ENCODE peak calls at places on chromosomes 3 and 15, in eight cellular contexts. One of them, this sample, is unnamed. For H3K9me3, the result is how much of the 10 kb centered on the place peaks cover.

GRCh38 chr3:38118421-38119247 is 18.3 kb downstream of the ACAA1 start:
- DNase-seq in heart right ventricle: no peak
- DNase-seq in gastrocnemius medialis: peak
- DNase-seq in pancreas: no peak
- DNase-seq in endothelial cell of umbilical vein: no peak
- DNase-seq in upper lobe of left lung: no peak
- DNase-seq in HCT116: no peak
- DNase-seq in adrenal gland: no peak
- DNase-seq in this sample: no peak

GRCh38 chr3:184133840-184134745 is 1.1 kb upstream of the EIF2B5 start:
- DNase-seq in HCT116: peak
- DNase-seq in upper lobe of left lung: peak
- DNase-seq in heart right ventricle: peak
- DNase-seq in endothelial cell of umbilical vein: peak
- DNase-seq in pancreas: peak
- DNase-seq in adrenal gland: peak
- DNase-seq in gastrocnemius medialis: peak
- DNase-seq in this sample: peak

GRCh38 chr3:11593318-11594034 is 50.2 kb downstream of the VGLL4 start:
- DNase-seq in endothelial cell of umbilical vein: peak
- DNase-seq in gastrocnemius medialis: no peak
- DNase-seq in upper lobe of left lung: no peak
- DNase-seq in HCT116: no peak
- DNase-seq in pancreas: no peak
- DNase-seq in adrenal gland: no peak
- DNase-seq in heart right ventricle: no peak
- DNase-seq in this sample: no peak

GRCh38 chr3:194082596-194083220 is 53.2 kb upstream of the HES1 start:
- DNase-seq in endothelial cell of umbilical vein: no peak
- DNase-seq in pancreas: no peak
- DNase-seq in gastrocnemius medialis: peak
- DNase-seq in upper lobe of left lung: peak
- DNase-seq in heart right ventricle: peak
- DNase-seq in HCT116: no peak
- DNase-seq in adrenal gland: peak
- DNase-seq in this sample: no peak

GRCh38 chr3:33578325-33579180 is 138.3 kb upstream of the UBP1 start:
- DNase-seq in upper lobe of left lung: no peak
- DNase-seq in endothelial cell of umbilical vein: peak
- DNase-seq in gastrocnemius medialis: no peak
- DNase-seq in heart right ventricle: no peak
- DNase-seq in HCT116: no peak
- DNase-seq in adrenal gland: no peak
- DNase-seq in pancreas: no peak
- DNase-seq in this sample: no peak

GRCh38 chr3:139136459-139137190 is 91.9 kb upstream of the PRR23C start:
- DNase-seq in gastrocnemius medialis: no peak
- DNase-seq in pancreas: no peak
- DNase-seq in HCT116: no peak
- DNase-seq in adrenal gland: no peak
- DNase-seq in endothelial cell of umbilical vein: no peak
- DNase-seq in heart right ventricle: no peak
- DNase-seq in upper lobe of left lung: no peak
- DNase-seq in this sample: no peak

GRCh38 chr3:29410660-29411405 is 130.0 kb downstream of the RBMS3 start:
- DNase-seq in heart right ventricle: no peak
- DNase-seq in endothelial cell of umbilical vein: no peak
- DNase-seq in adrenal gland: no peak
- DNase-seq in upper lobe of left lung: no peak
- DNase-seq in HCT116: no peak
- DNase-seq in gastrocnemius medialis: no peak
- DNase-seq in pancreas: no peak
- DNase-seq in this sample: no peak

GRCh38 chr3:51777985-51778384 is 1.1 kb downstream of the IQCF6 start:
- DNase-seq in gastrocnemius medialis: peak
- DNase-seq in pancreas: peak
- DNase-seq in heart right ventricle: peak
- DNase-seq in upper lobe of left lung: peak
- DNase-seq in endothelial cell of umbilical vein: no peak
- DNase-seq in adrenal gland: peak
- DNase-seq in HCT116: no peak
- DNase-seq in this sample: no peak

GRCh38 chr3:56205406-56205805 is 262.9 kb downstream of the ERC2 start:
- DNase-seq in upper lobe of left lung: no peak
- DNase-seq in heart right ventricle: no peak
- DNase-seq in gastrocnemius medialis: no peak
- DNase-seq in pancreas: no peak
- DNase-seq in HCT116: no peak
- DNase-seq in adrenal gland: no peak
- DNase-seq in endothelial cell of umbilical vein: no peak
- DNase-seq in this sample: no peak

GRCh38 chr3:171615742-171616141 is 155.5 kb upstream of the TNIK start:
- DNase-seq in pancreas: no peak
- DNase-seq in adrenal gland: no peak
- DNase-seq in gastrocnemius medialis: no peak
- DNase-seq in endothelial cell of umbilical vein: no peak
- DNase-seq in heart right ventricle: no peak
- DNase-seq in upper lobe of left lung: no peak
- DNase-seq in HCT116: no peak
- DNase-seq in this sample: no peak

GRCh38 chr3:354433-354832 is 157.9 kb downstream of the CHL1 start:
- DNase-seq in endothelial cell of umbilical vein: peak
- DNase-seq in upper lobe of left lung: no peak
- DNase-seq in HCT116: peak
- DNase-seq in heart right ventricle: no peak
- DNase-seq in pancreas: no peak
- DNase-seq in gastrocnemius medialis: no peak
- DNase-seq in adrenal gland: peak
- DNase-seq in this sample: no peak

GRCh38 chr3:123111640-123112039 is 44.8 kb downstream of the PDIA5 start:
- DNase-seq in pancreas: no peak
- DNase-seq in endothelial cell of umbilical vein: no peak
- DNase-seq in upper lobe of left lung: no peak
- DNase-seq in heart right ventricle: no peak
- DNase-seq in adrenal gland: no peak
- DNase-seq in gastrocnemius medialis: no peak
- DNase-seq in HCT116: no peak
- DNase-seq in this sample: no peak

GRCh38 chr3:149701206-149701976 is 43.6 kb upstream of the WWTR1 start:
- DNase-seq in adrenal gland: no peak
- DNase-seq in pancreas: no peak
- DNase-seq in upper lobe of left lung: no peak
- DNase-seq in heart right ventricle: no peak
- DNase-seq in endothelial cell of umbilical vein: no peak
- DNase-seq in gastrocnemius medialis: no peak
- DNase-seq in HCT116: no peak
- DNase-seq in this sample: no peak

GRCh38 chr3:32384938-32385337 is 6.7 kb upstream of the CMTM7 start:
- DNase-seq in endothelial cell of umbilical vein: no peak
- DNase-seq in HCT116: no peak
- DNase-seq in pancreas: no peak
- DNase-seq in heart right ventricle: no peak
- DNase-seq in adrenal gland: no peak
- DNase-seq in gastrocnemius medialis: no peak
- DNase-seq in upper lobe of left lung: no peak
- DNase-seq in this sample: no peak

GRCh38 chr3:121681792-121682191 is 21.1 kb upstream of the HCLS1 start:
- DNase-seq in endothelial cell of umbilical vein: no peak
- DNase-seq in upper lobe of left lung: no peak
- DNase-seq in HCT116: no peak
- DNase-seq in pancreas: no peak
- DNase-seq in adrenal gland: no peak
- DNase-seq in heart right ventricle: no peak
- DNase-seq in gastrocnemius medialis: no peak
- DNase-seq in this sample: no peak

GRCh38 chr3:31670136-31670535 is 137.4 kb downstream of the STT3B start:
- DNase-seq in heart right ventricle: no peak
- DNase-seq in endothelial cell of umbilical vein: peak
- DNase-seq in upper lobe of left lung: no peak
- DNase-seq in HCT116: no peak
- DNase-seq in pancreas: no peak
- DNase-seq in adrenal gland: no peak
- DNase-seq in gastrocnemius medialis: no peak
- DNase-seq in this sample: no peak

GRCh38 chr15:63110428-63111026 is 11.1 kb upstream of the LACTB start:
- DNase-seq in adrenal gland: no peak
- DNase-seq in upper lobe of left lung: no peak
- DNase-seq in pancreas: no peak
- DNase-seq in HCT116: no peak
- DNase-seq in gastrocnemius medialis: no peak
- DNase-seq in endothelial cell of umbilical vein: no peak
- DNase-seq in heart right ventricle: no peak
- DNase-seq in this sample: no peak

GRCh38 chr15:50247819-50248650 is 17.5 kb downstream of the HDC start:
- DNase-seq in heart right ventricle: no peak
- DNase-seq in upper lobe of left lung: no peak
- DNase-seq in gastrocnemius medialis: no peak
- DNase-seq in HCT116: no peak
- DNase-seq in endothelial cell of umbilical vein: no peak
- DNase-seq in pancreas: no peak
- DNase-seq in adrenal gland: peak
- DNase-seq in this sample: no peak

GRCh38 chr15:57872281-57873010 is 165.9 kb downstream of the POLR2M start:
- DNase-seq in pancreas: no peak
- DNase-seq in HCT116: no peak
- DNase-seq in gastrocnemius medialis: no peak
- DNase-seq in adrenal gland: no peak
- DNase-seq in upper lobe of left lung: no peak
- DNase-seq in heart right ventricle: no peak
- DNase-seq in endothelial cell of umbilical vein: no peak
- DNase-seq in this sample: no peak

GRCh38 chr15:95698971-95699370 is 631.5 kb upstream of the NR2F2 start:
- DNase-seq in adrenal gland: no peak
- DNase-seq in pancreas: no peak
- DNase-seq in HCT116: no peak
- DNase-seq in endothelial cell of umbilical vein: no peak
- DNase-seq in heart right ventricle: no peak
- DNase-seq in gastrocnemius medialis: no peak
- DNase-seq in upper lobe of left lung: no peak
- DNase-seq in this sample: no peak

GRCh38 chr3:152287898-152288576 is 19.3 kb downstream of the MBNL1 start:
- DNase-seq in gastrocnemius medialis: no peak
- DNase-seq in pancreas: no peak
- DNase-seq in upper lobe of left lung: no peak
- DNase-seq in adrenal gland: no peak
- DNase-seq in endothelial cell of umbilical vein: no peak
- DNase-seq in HCT116: no peak
- DNase-seq in heart right ventricle: no peak
- DNase-seq in this sample: no peak

GRCh38 chr3:151766454-151766853 is 32.7 kb downstream of the AADACL2 start:
- DNase-seq in endothelial cell of umbilical vein: peak
- DNase-seq in HCT116: peak
- DNase-seq in pancreas: no peak
- DNase-seq in adrenal gland: no peak
- DNase-seq in gastrocnemius medialis: no peak
- DNase-seq in upper lobe of left lung: no peak
- DNase-seq in heart right ventricle: no peak
- DNase-seq in this sample: no peak

GRCh38 chr3:87426916-87427315 is 150.5 kb upstream of the POU1F1 start:
- DNase-seq in pancreas: no peak
- DNase-seq in gastrocnemius medialis: no peak
- DNase-seq in endothelial cell of umbilical vein: peak
- DNase-seq in adrenal gland: no peak
- DNase-seq in upper lobe of left lung: no peak
- DNase-seq in heart right ventricle: no peak
- DNase-seq in HCT116: no peak
- DNase-seq in this sample: no peak

GRCh38 chr3:17151598-17152373 is 267.0 kb downstream of the PLCL2 start:
- DNase-seq in heart right ventricle: no peak
- DNase-seq in adrenal gland: peak
- DNase-seq in upper lobe of left lung: no peak
- DNase-seq in endothelial cell of umbilical vein: no peak
- DNase-seq in pancreas: no peak
- DNase-seq in HCT116: no peak
- DNase-seq in gastrocnemius medialis: no peak
- DNase-seq in this sample: no peak
- TF ChIP-seq CTCF in heart right ventricle: no peak
- TF ChIP-seq CTCF in adrenal gland: no peak
- TF ChIP-seq CTCF in upper lobe of left lung: no peak
- TF ChIP-seq CTCF in endothelial cell of umbilical vein: no peak
- TF ChIP-seq CTCF in pancreas: no peak
- TF ChIP-seq CTCF in HCT116: no peak
- TF ChIP-seq CTCF in gastrocnemius medialis: no peak
- TF ChIP-seq CTCF in this sample: no peak

DNA sequence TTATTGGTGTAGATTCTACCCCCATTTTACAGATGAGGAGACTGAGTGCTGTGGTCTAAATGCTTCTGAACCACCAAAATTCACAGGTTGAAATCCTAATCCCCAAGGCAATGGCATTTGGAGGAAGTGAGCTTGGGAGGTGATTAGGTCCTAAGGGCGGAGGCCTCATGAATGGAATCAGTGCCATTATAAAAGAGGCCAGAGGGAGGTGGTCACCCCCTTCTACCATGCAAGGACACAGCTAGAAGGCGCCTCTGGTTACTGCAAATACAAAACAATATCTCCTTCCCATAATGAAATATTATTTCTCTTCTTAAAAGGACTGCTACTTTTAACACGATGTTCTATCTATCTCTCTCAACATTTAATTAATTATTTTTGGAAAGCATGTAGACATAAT is 223.5 kb downstream of the NEK10 start:
- DNase-seq in upper lobe of left lung: no peak
- DNase-seq in gastrocnemius medialis: no peak
- DNase-seq in endothelial cell of umbilical vein: no peak
- DNase-seq in HCT116: no peak
- DNase-seq in adrenal gland: no peak
- DNase-seq in heart right ventricle: no peak
- DNase-seq in pancreas: no peak
- DNase-seq in this sample: no peak
- H3K9me3 ChIP-seq in upper lobe of left lung: under half
- H3K9me3 ChIP-seq in gastrocnemius medialis: under half
- H3K9me3 ChIP-seq in endothelial cell of umbilical vein: under half
- H3K9me3 ChIP-seq in HCT116: under half
- H3K9me3 ChIP-seq in adrenal gland: under half
- H3K9me3 ChIP-seq in heart right ventricle: under half
- H3K9me3 ChIP-seq in pancreas: under half
- H3K9me3 ChIP-seq in this sample: under half

DNA sequence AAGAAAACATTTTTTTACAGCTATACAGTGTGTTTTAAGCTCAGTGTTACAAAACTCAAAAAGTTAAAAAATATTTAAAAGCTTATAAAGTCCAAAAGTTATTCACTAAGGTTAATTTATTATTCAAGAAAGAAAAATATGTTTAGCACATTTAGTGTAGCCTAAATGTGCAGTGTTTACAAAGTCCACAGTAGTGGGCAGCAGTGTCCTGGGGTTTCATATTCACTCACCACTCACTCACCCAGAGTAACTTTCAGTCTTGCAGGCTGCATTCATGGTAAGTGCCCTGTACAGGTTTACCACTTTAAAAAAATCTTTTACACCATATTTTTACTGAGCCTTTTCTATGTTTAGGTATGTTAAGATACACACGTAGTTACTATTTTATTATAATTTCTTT is 300.2 kb upstream of the TRIM42 start:
- DNase-seq in heart right ventricle: no peak
- DNase-seq in gastrocnemius medialis: no peak
- DNase-seq in endothelial cell of umbilical vein: peak
- DNase-seq in upper lobe of left lung: no peak
- DNase-seq in pancreas: no peak
- DNase-seq in adrenal gland: no peak
- DNase-seq in HCT116: no peak
- DNase-seq in this sample: no peak
- TF ChIP-seq CTCF in heart right ventricle: no peak
- TF ChIP-seq CTCF in gastrocnemius medialis: no peak
- TF ChIP-seq CTCF in endothelial cell of umbilical vein: no peak
- TF ChIP-seq CTCF in upper lobe of left lung: no peak
- TF ChIP-seq CTCF in pancreas: no peak
- TF ChIP-seq CTCF in adrenal gland: no peak
- TF ChIP-seq CTCF in HCT116: no peak
- TF ChIP-seq CTCF in this sample: no peak

GRCh38 chr3:125350597-125350996 is 24.5 kb downstream of the ZNF148 start:
- DNase-seq in HCT116: no peak
- DNase-seq in pancreas: no peak
- DNase-seq in adrenal gland: no peak
- DNase-seq in gastrocnemius medialis: no peak
- DNase-seq in heart right ventricle: no peak
- DNase-seq in endothelial cell of umbilical vein: peak
- DNase-seq in upper lobe of left lung: no peak
- DNase-seq in this sample: no peak
- H3K9me3 ChIP-seq in HCT116: under half
- H3K9me3 ChIP-seq in pancreas: under half
- H3K9me3 ChIP-seq in adrenal gland: under half
- H3K9me3 ChIP-seq in gastrocnemius medialis: under half
- H3K9me3 ChIP-seq in heart right ventricle: under half
- H3K9me3 ChIP-seq in endothelial cell of umbilical vein: under half
- H3K9me3 ChIP-seq in upper lobe of left lung: under half
- H3K9me3 ChIP-seq in this sample: under half

This sample was measured in uterus.